ENCODE peak calls at places on chromosomes 1 and 21, in five cellular contexts. R, W, K, V and U are unnamed samples.

GRCh38 chr21:45549670-45550463 is 7.6 kb upstream of the SLC19A1 start:
- DNase-seq in R (no peak), W (no peak), K (peak), V (no peak), U (no peak)

GRCh38 chr1:218249757-218250156 is 35.3 kb upstream of the RRP15 start:
- DNase-seq in R (no peak), W (no peak), K (no peak), V (no peak), U (no peak)

GRCh38 chr1:200384818-200385390 is 24.9 kb downstream of the ZNF281 start:
- DNase-seq in R (no peak), W (no peak), K (no peak), V (no peak), U (no peak)

GRCh38 chr21:30395731-30396130 is at the start of gene KRTAP13-1:
- DNase-seq in R (no peak), W (no peak), K (no peak), V (no peak), U (no peak)

GRCh38 chr21:21200103-21200938 is 202.1 kb downstream of the NCAM2 start:
- DNase-seq in R (peak), W (peak), K (peak), V (no peak), U (no peak)

GRCh38 chr1:82838066-82838465 is 1037.3 kb downstream of the ADGRL2 start:
- DNase-seq in R (no peak), W (no peak), K (no peak), V (no peak), U (no peak)

GRCh38 chr1:43952731-43953350 is 6.1 kb downstream of the IPO13 start:
- DNase-seq in R (no peak), W (no peak), K (no peak), V (no peak), U (no peak)

GRCh38 chr1:196148367-196148970 is 459.8 kb downstream of the KCNT2 start:
- DNase-seq in R (no peak), W (peak), K (no peak), V (no peak), U (no peak)

GRCh38 chr21:35256468-35256988 is 207.4 kb upstream of the RUNX1 start:
- DNase-seq in R (peak), W (peak), K (peak), V (no peak), U (no peak)

GRCh38 chr1:208187499-208188041 is 56.6 kb downstream of the PLXNA2 start:
- DNase-seq in R (no peak), W (no peak), K (no peak), V (no peak), U (no peak)

GRCh38 chr1:237736372-237737029 is 154.2 kb downstream of the ZP4 start:
- DNase-seq in R (no peak), W (no peak), K (no peak), V (no peak), U (no peak)

GRCh38 chr1:76074321-76075187 is at the start of gene ST6GALNAC3:
- DNase-seq in R (peak), W (no peak), K (peak), V (peak), U (peak)

GRCh38 chr1:167491586-167492408 is 26.5 kb downstream of the CD247 start:
- DNase-seq in R (no peak), W (no peak), K (peak), V (no peak), U (no peak)
- TF ChIP-seq CTCF in R (no peak), W (no peak), K (no peak), V (no peak), U (no peak)

GRCh38 chr1:202215472-202216130 is 22.0 kb downstream of the LGR6 start:
- DNase-seq in R (no peak), W (no peak), K (no peak), V (no peak), U (no peak)

GRCh38 chr1:202212787-202213186 is 19.2 kb downstream of the LGR6 start:
- DNase-seq in R (no peak), W (no peak), K (no peak), V (no peak), U (no peak)

GRCh38 chr1:202210969-202211368 is 17.4 kb downstream of the LGR6 start:
- DNase-seq in R (no peak), W (no peak), K (no peak), V (no peak), U (no peak)

GRCh38 chr1:202214089-202214843 is 20.7 kb downstream of the LGR6 start:
- DNase-seq in R (no peak), W (no peak), K (no peak), V (no peak), U (no peak)

GRCh38 chr1:202213361-202214088 is 19.9 kb downstream of the LGR6 start:
- DNase-seq in R (no peak), W (no peak), K (no peak), V (no peak), U (peak)
- TF ChIP-seq CTCF in R (no peak), W (peak), K (no peak), V (no peak), U (no peak)

GRCh38 chr21:37166733-37167132 is 93.7 kb downstream of the TTC3 start:
- DNase-seq in R (no peak), W (no peak), K (no peak), V (no peak), U (no peak)
- TF ChIP-seq CTCF in R (no peak), W (no peak), K (no peak), V (no peak), U (no peak)

GRCh38 chr1:160681891-160682140 is 29.8 kb downstream of the CD48 start:
- DNase-seq in R (no peak), W (no peak), K (no peak), V (no peak), U (no peak)

GRCh38 chr1:160680399-160680798 is 31.2 kb downstream of the CD48 start:
- DNase-seq in R (no peak), W (no peak), K (no peak), V (no peak), U (no peak)

GRCh38 chr1:160682983-160683886 is 28.4 kb downstream of the CD48 start:
- DNase-seq in R (no peak), W (no peak), K (no peak), V (no peak), U (no peak)

GRCh38 chr1:160679893-160680292 is 31.7 kb downstream of the CD48 start:
- DNase-seq in R (no peak), W (no peak), K (no peak), V (no peak), U (no peak)

DNA sequence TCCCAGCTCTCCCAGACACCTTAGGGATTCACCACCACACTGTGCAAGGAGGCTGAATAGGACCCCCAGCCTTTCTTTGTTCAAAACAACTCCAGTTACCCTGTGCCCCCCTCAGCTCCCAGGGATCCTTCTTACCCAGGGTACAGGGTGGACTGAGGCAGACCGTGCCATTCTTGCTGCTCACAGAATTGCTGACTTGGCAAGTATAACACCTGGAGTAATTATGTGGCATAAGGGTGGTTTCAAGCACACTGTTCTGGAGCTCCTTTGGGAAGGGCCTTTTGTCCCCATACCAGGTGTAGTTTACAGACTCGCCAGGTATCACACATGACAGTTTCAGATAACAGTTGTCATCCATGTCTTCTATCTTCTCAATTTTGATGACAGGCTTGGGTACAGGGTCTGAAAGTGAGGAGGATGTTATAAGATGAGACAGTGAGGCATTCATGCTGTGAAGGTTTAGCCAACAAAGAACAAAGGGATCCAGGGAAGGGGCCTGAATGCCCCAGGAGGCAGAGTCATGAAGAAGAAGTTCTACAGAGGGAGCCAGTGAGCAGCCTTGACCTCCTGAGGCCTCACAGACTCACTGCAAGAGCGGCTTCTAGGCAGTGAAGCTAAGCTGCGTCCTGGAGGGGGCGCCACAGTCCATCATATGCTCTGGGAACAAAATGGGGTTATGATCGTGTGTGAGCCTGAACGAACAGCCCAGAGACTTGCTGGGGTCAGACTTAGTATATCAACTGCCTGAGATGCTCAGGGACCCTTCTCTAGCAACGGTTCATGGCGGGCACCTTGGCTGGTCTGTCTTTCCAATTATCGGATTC is 30.3 kb downstream of the CD48 start:
- DNase-seq in R (no peak), W (no peak), K (peak), V (peak), U (peak)
- TF ChIP-seq CTCF in R (peak), W (peak), K (peak), V (no peak), U (peak)